ENCODE peak calls at places on chromosome 9, in five cellular contexts. One of them, this sample, is unnamed.
A peak's percentile ranks its signal among the peaks of the same experiment; 100 is the strongest.

GRCh38 chr9:121784706-121785426 is 133.4 kb downstream of the DAB2IP start:
- DNase-seq in activated effector memory CD4-positive, alpha-beta T cell treated with anti-CD3 and anti-CD28 coated beads, Interleukin-2, amount 50 U/mL, for 16 hours: peak; percentile 31
- DNase-seq in AG09319: no peak
- DNase-seq in HCT116: no peak
- DNase-seq in RPMI8226: no peak
- DNase-seq in this sample: no peak

GRCh38 chr9:135347461-135347860 is 132.1 kb upstream of the PPP1R26 start:
- DNase-seq in activated effector memory CD4-positive, alpha-beta T cell treated with anti-CD3 and anti-CD28 coated beads, Interleukin-2, amount 50 U/mL, for 16 hours: no peak
- DNase-seq in AG09319: no peak
- DNase-seq in HCT116: no peak
- DNase-seq in RPMI8226: no peak
- DNase-seq in this sample: no peak

GRCh38 chr9:35237303-35237702 is 75.5 kb downstream of the UNC13B start:
- DNase-seq in activated effector memory CD4-positive, alpha-beta T cell treated with anti-CD3 and anti-CD28 coated beads, Interleukin-2, amount 50 U/mL, for 16 hours: no peak
- DNase-seq in AG09319: no peak
- DNase-seq in HCT116: no peak
- DNase-seq in RPMI8226: no peak
- DNase-seq in this sample: no peak

GRCh38 chr9:135865531-135865930 is 41.8 kb downstream of the CAMSAP1 start:
- DNase-seq in activated effector memory CD4-positive, alpha-beta T cell treated with anti-CD3 and anti-CD28 coated beads, Interleukin-2, amount 50 U/mL, for 16 hours: no peak
- DNase-seq in AG09319: no peak
- DNase-seq in HCT116: no peak
- DNase-seq in RPMI8226: no peak
- DNase-seq in this sample: peak; percentile 27

GRCh38 chr9:75071530-75072122 is 16.3 kb downstream of the NMRK1 start:
- DNase-seq in activated effector memory CD4-positive, alpha-beta T cell treated with anti-CD3 and anti-CD28 coated beads, Interleukin-2, amount 50 U/mL, for 16 hours: peak; percentile 87
- DNase-seq in AG09319: no peak
- DNase-seq in HCT116: peak; percentile 44
- DNase-seq in RPMI8226: no peak
- DNase-seq in this sample: peak; percentile 18

GRCh38 chr9:125968975-125969374 is 221.8 kb downstream of the PBX3 start:
- DNase-seq in activated effector memory CD4-positive, alpha-beta T cell treated with anti-CD3 and anti-CD28 coated beads, Interleukin-2, amount 50 U/mL, for 16 hours: no peak
- DNase-seq in AG09319: no peak
- DNase-seq in HCT116: no peak
- DNase-seq in RPMI8226: no peak
- DNase-seq in this sample: peak; percentile 4

GRCh38 chr9:134606951-134607733 is 34.5 kb upstream of the COL5A1 start:
- DNase-seq in activated effector memory CD4-positive, alpha-beta T cell treated with anti-CD3 and anti-CD28 coated beads, Interleukin-2, amount 50 U/mL, for 16 hours: peak; percentile 42
- DNase-seq in AG09319: no peak
- DNase-seq in HCT116: peak; percentile 21
- DNase-seq in RPMI8226: peak; percentile 78
- DNase-seq in this sample: peak; percentile 31

GRCh38 chr9:117189121-117189520 is 225.7 kb downstream of the ASTN2 start:
- DNase-seq in activated effector memory CD4-positive, alpha-beta T cell treated with anti-CD3 and anti-CD28 coated beads, Interleukin-2, amount 50 U/mL, for 16 hours: no peak
- DNase-seq in AG09319: no peak
- DNase-seq in HCT116: no peak
- DNase-seq in RPMI8226: no peak
- DNase-seq in this sample: no peak

GRCh38 chr9:111148390-111148993 is 110.2 kb upstream of the LPAR1 start:
- DNase-seq in activated effector memory CD4-positive, alpha-beta T cell treated with anti-CD3 and anti-CD28 coated beads, Interleukin-2, amount 50 U/mL, for 16 hours: no peak
- DNase-seq in AG09319: peak; percentile 23
- DNase-seq in HCT116: no peak
- DNase-seq in RPMI8226: no peak
- DNase-seq in this sample: peak; percentile 13

GRCh38 chr9:129823163-129823933 is 588 bp downstream of the TOR1A start:
- DNase-seq in activated effector memory CD4-positive, alpha-beta T cell treated with anti-CD3 and anti-CD28 coated beads, Interleukin-2, amount 50 U/mL, for 16 hours: peak; percentile 68
- DNase-seq in AG09319: no peak
- DNase-seq in HCT116: no peak
- DNase-seq in RPMI8226: no peak
- DNase-seq in this sample: peak; percentile 33

GRCh38 chr9:132541966-132542830 is 40.2 kb upstream of the BARHL1 start:
- DNase-seq in activated effector memory CD4-positive, alpha-beta T cell treated with anti-CD3 and anti-CD28 coated beads, Interleukin-2, amount 50 U/mL, for 16 hours: no peak
- DNase-seq in AG09319: no peak
- DNase-seq in HCT116: no peak
- DNase-seq in RPMI8226: no peak
- DNase-seq in this sample: no peak

GRCh38 chr9:4297795-4298254 is 2.0 kb downstream of the GLIS3 start:
- DNase-seq in activated effector memory CD4-positive, alpha-beta T cell treated with anti-CD3 and anti-CD28 coated beads, Interleukin-2, amount 50 U/mL, for 16 hours: peak; percentile 74
- DNase-seq in AG09319: no peak
- DNase-seq in HCT116: no peak
- DNase-seq in RPMI8226: peak; percentile 37
- DNase-seq in this sample: peak; percentile 72

GRCh38 chr9:5438301-5439162 is 807 bp upstream of the PLGRKT start:
- DNase-seq in activated effector memory CD4-positive, alpha-beta T cell treated with anti-CD3 and anti-CD28 coated beads, Interleukin-2, amount 50 U/mL, for 16 hours: peak; percentile 86
- DNase-seq in AG09319: no peak
- DNase-seq in HCT116: no peak
- DNase-seq in RPMI8226: peak; percentile 42
- DNase-seq in this sample: peak; percentile 40

GRCh38 chr9:27866741-27867140 is 293.5 kb upstream of the C9orf72 start:
- DNase-seq in activated effector memory CD4-positive, alpha-beta T cell treated with anti-CD3 and anti-CD28 coated beads, Interleukin-2, amount 50 U/mL, for 16 hours: no peak
- DNase-seq in AG09319: no peak
- DNase-seq in HCT116: no peak
- DNase-seq in RPMI8226: no peak
- DNase-seq in this sample: no peak

GRCh38 chr9:76200315-76200714 is 193.9 kb downstream of the RFK start:
- DNase-seq in activated effector memory CD4-positive, alpha-beta T cell treated with anti-CD3 and anti-CD28 coated beads, Interleukin-2, amount 50 U/mL, for 16 hours: no peak
- DNase-seq in AG09319: no peak
- DNase-seq in HCT116: no peak
- DNase-seq in RPMI8226: no peak
- DNase-seq in this sample: no peak

GRCh38 chr9:87950765-87951488 is 23.4 kb downstream of the CDK20 start:
- DNase-seq in activated effector memory CD4-positive, alpha-beta T cell treated with anti-CD3 and anti-CD28 coated beads, Interleukin-2, amount 50 U/mL, for 16 hours: no peak
- DNase-seq in AG09319: no peak
- DNase-seq in HCT116: peak; percentile 28
- DNase-seq in RPMI8226: peak; percentile 51
- DNase-seq in this sample: peak; percentile 42

GRCh38 chr9:33814816-33815215 is 2.1 kb upstream of the UBE2R2 start:
- DNase-seq in activated effector memory CD4-positive, alpha-beta T cell treated with anti-CD3 and anti-CD28 coated beads, Interleukin-2, amount 50 U/mL, for 16 hours: no peak
- DNase-seq in AG09319: no peak
- DNase-seq in HCT116: no peak
- DNase-seq in RPMI8226: no peak
- DNase-seq in this sample: no peak

GRCh38 chr9:109378316-109378715 is 57.5 kb upstream of the EPB41L4B start:
- DNase-seq in activated effector memory CD4-positive, alpha-beta T cell treated with anti-CD3 and anti-CD28 coated beads, Interleukin-2, amount 50 U/mL, for 16 hours: no peak
- DNase-seq in AG09319: no peak
- DNase-seq in HCT116: no peak
- DNase-seq in RPMI8226: no peak
- DNase-seq in this sample: no peak

GRCh38 chr9:82553654-82554366 is 509.1 kb downstream of the RASEF start:
- DNase-seq in activated effector memory CD4-positive, alpha-beta T cell treated with anti-CD3 and anti-CD28 coated beads, Interleukin-2, amount 50 U/mL, for 16 hours: no peak
- DNase-seq in AG09319: no peak
- DNase-seq in HCT116: no peak
- DNase-seq in RPMI8226: no peak
- DNase-seq in this sample: peak; percentile 10

GRCh38 chr9:121207371-121207940 is 5.8 kb upstream of the RAB14 start:
- DNase-seq in activated effector memory CD4-positive, alpha-beta T cell treated with anti-CD3 and anti-CD28 coated beads, Interleukin-2, amount 50 U/mL, for 16 hours: no peak
- DNase-seq in AG09319: no peak
- DNase-seq in HCT116: no peak
- DNase-seq in RPMI8226: peak; percentile 27
- DNase-seq in this sample: no peak

GRCh38 chr9:126722252-126722921 is 82.5 kb upstream of the ZBTB43 start:
- DNase-seq in activated effector memory CD4-positive, alpha-beta T cell treated with anti-CD3 and anti-CD28 coated beads, Interleukin-2, amount 50 U/mL, for 16 hours: peak; percentile 96
- DNase-seq in AG09319: no peak
- DNase-seq in HCT116: peak; percentile 36
- DNase-seq in RPMI8226: peak; percentile 89
- DNase-seq in this sample: peak; percentile 17

GRCh38 chr9:91214867-91215266 is 146.9 kb downstream of the AUH start:
- DNase-seq in activated effector memory CD4-positive, alpha-beta T cell treated with anti-CD3 and anti-CD28 coated beads, Interleukin-2, amount 50 U/mL, for 16 hours: no peak
- DNase-seq in AG09319: no peak
- DNase-seq in HCT116: no peak
- DNase-seq in RPMI8226: no peak
- DNase-seq in this sample: no peak

GRCh38 chr9:123073991-123074422 is 40.5 kb downstream of the GPR21 start:
- DNase-seq in activated effector memory CD4-positive, alpha-beta T cell treated with anti-CD3 and anti-CD28 coated beads, Interleukin-2, amount 50 U/mL, for 16 hours: no peak
- DNase-seq in AG09319: peak; percentile 12
- DNase-seq in HCT116: no peak
- DNase-seq in RPMI8226: no peak
- DNase-seq in this sample: peak; percentile 71

GRCh38 chr9:38417003-38417965 is 7.0 kb downstream of the IGFBPL1 start:
- DNase-seq in activated effector memory CD4-positive, alpha-beta T cell treated with anti-CD3 and anti-CD28 coated beads, Interleukin-2, amount 50 U/mL, for 16 hours: peak; percentile 76
- DNase-seq in AG09319: no peak
- DNase-seq in HCT116: peak; percentile 35
- DNase-seq in RPMI8226: peak; percentile 56
- DNase-seq in this sample: peak; percentile 13

GRCh38 chr9:14452539-14452938 is 138.6 kb upstream of the NFIB start:
- DNase-seq in activated effector memory CD4-positive, alpha-beta T cell treated with anti-CD3 and anti-CD28 coated beads, Interleukin-2, amount 50 U/mL, for 16 hours: no peak
- DNase-seq in AG09319: no peak
- DNase-seq in HCT116: no peak
- DNase-seq in RPMI8226: no peak
- DNase-seq in this sample: no peak

GRCh38 chr9:97812247-97812543 is 40.8 kb upstream of the FOXE1 start:
- DNase-seq in activated effector memory CD4-positive, alpha-beta T cell treated with anti-CD3 and anti-CD28 coated beads, Interleukin-2, amount 50 U/mL, for 16 hours: no peak
- DNase-seq in AG09319: no peak
- DNase-seq in HCT116: no peak
- DNase-seq in RPMI8226: no peak
- DNase-seq in this sample: no peak

GRCh38 chr9:132125944-132126720 is 35.7 kb upstream of the NTNG2 start:
- DNase-seq in activated effector memory CD4-positive, alpha-beta T cell treated with anti-CD3 and anti-CD28 coated beads, Interleukin-2, amount 50 U/mL, for 16 hours: peak; percentile 68
- DNase-seq in AG09319: no peak
- DNase-seq in HCT116: no peak
- DNase-seq in RPMI8226: no peak
- DNase-seq in this sample: no peak